ENCODE peak calls at places on chromosomes 4 and X, in nine cellular contexts. L is activated CD4-positive, alpha-beta T cell treated with anti-CD3 and anti-CD28 coated beads, Interleukin-2, amount 50 U/mL, for 1 hour; K is T follicular helper cell; O is lung; Q is GM13977; D is NT2/D1; E is GM23248; C is GM19239; U is activated T-cell treated with anti-CD3 and anti-CD28 coated beads, Interleukin-2, amount 50 U/mL, for 72 hours. G is an unnamed sample.
A peak's percentile ranks its signal among the peaks of the same experiment; 100 is the strongest.

GRCh38 chr4:54941994-54942552 is 183.3 kb downstream of the KDR start:
- DNase-seq in L (peak; percentile 48), K (no peak), O (no peak), Q (no peak), D (no peak), E (no peak), C (no peak), U (peak; percentile 25), G (no peak)

GRCh38 chr4:7929530-7929951 is 10.1 kb downstream of the AFAP1 start:
- DNase-seq in L (no peak), K (no peak), O (peak; percentile 62), Q (no peak), D (no peak), E (no peak), C (no peak), U (no peak), G (no peak)

GRCh38 chr4:19583827-19584569 is 667.7 kb upstream of the SLIT2 start:
- DNase-seq in L (no peak), K (no peak), O (no peak), Q (no peak), D (no peak), E (peak; percentile 76), C (no peak), U (no peak), G (no peak)

GRCh38 chrX:40300286-40300890 is 202.6 kb upstream of the BCOR start:
- DNase-seq in L (no peak), K (no peak), O (no peak), Q (peak; percentile 62), D (no peak), E (no peak), C (no peak), U (peak; percentile 47), G (no peak)

GRCh38 chr4:56183344-56183959 is 203.8 kb downstream of the AASDH start:
- DNase-seq in L (no peak), K (no peak), O (no peak), Q (no peak), D (no peak), E (no peak), C (no peak), U (no peak), G (no peak)

GRCh38 chr4:65670331-65671031 is at the start of gene EPHA5:
- DNase-seq in L (no peak), K (no peak), O (peak; percentile 30), Q (peak; percentile 17), D (peak; percentile 65), E (peak; percentile 68), C (no peak), U (no peak), G (peak; percentile 16)

GRCh38 chr4:55609393-55609821 is 17.4 kb upstream of the PDCL2 start:
- DNase-seq in L (no peak), K (no peak), O (no peak), Q (no peak), D (no peak), E (peak; percentile 85), C (no peak), U (no peak), G (no peak)

GRCh38 chrX:15441464-15441863 is 51.7 kb downstream of the PIR start:
- DNase-seq in L (no peak), K (no peak), O (no peak), Q (no peak), D (no peak), E (no peak), C (no peak), U (no peak), G (no peak)

GRCh38 chr4:63764400-63764799 is 644.9 kb downstream of the TECRL start:
- DNase-seq in L (no peak), K (no peak), O (no peak), Q (no peak), D (no peak), E (no peak), C (no peak), U (no peak), G (no peak)

GRCh38 chr4:173153445-173153844 is 15.2 kb upstream of the GALNT7 start:
- DNase-seq in L (no peak), K (no peak), O (no peak), Q (no peak), D (no peak), E (no peak), C (no peak), U (no peak), G (no peak)

GRCh38 chr4:158870282-158871049 is 101.6 kb downstream of the FNIP2 start:
- DNase-seq in L (no peak), K (no peak), O (no peak), Q (no peak), D (no peak), E (no peak), C (no peak), U (no peak), G (no peak)

GRCh38 chr4:40283968-40284367 is 51.2 kb upstream of the CHRNA9 start:
- DNase-seq in L (peak; percentile 80), K (peak; percentile 85), O (no peak), Q (no peak), D (no peak), E (peak; percentile 49), C (no peak), U (peak; percentile 78), G (peak; percentile 41)

GRCh38 chr4:154743683-154744340 is at the start of gene LRAT:
- DNase-seq in L (peak; percentile 24), K (no peak), O (peak; percentile 71), Q (peak; percentile 50), D (peak; percentile 67), E (peak; percentile 17), C (peak; percentile 29), U (peak; percentile 56), G (peak; percentile 50)

GRCh38 chrX:119181491-119181890 is 53.9 kb upstream of the KIAA1210 start:
- DNase-seq in L (no peak), K (no peak), O (no peak), Q (no peak), D (peak; percentile 9), E (peak; percentile 51), C (no peak), U (no peak), G (no peak)

GRCh38 chr4:127364397-127364796 is 268.4 kb upstream of the INTU start:
- DNase-seq in L (no peak), K (no peak), O (no peak), Q (no peak), D (no peak), E (no peak), C (no peak), U (no peak), G (no peak)

GRCh38 chr4:20370284-20370683 is 118.6 kb downstream of the SLIT2 start:
- DNase-seq in L (no peak), K (no peak), O (no peak), Q (no peak), D (no peak), E (peak; percentile 37), C (no peak), U (no peak), G (no peak)

GRCh38 chr4:177519481-177520270 is 77.4 kb upstream of the AGA start:
- DNase-seq in L (no peak), K (no peak), O (no peak), Q (no peak), D (no peak), E (peak; percentile 5), C (no peak), U (no peak), G (no peak)

GRCh38 chr4:93183589-93183988 is 645.0 kb upstream of the ATOH1 start:
- DNase-seq in L (no peak), K (no peak), O (no peak), Q (no peak), D (no peak), E (no peak), C (no peak), U (no peak), G (no peak)

GRCh38 chrX:130111220-130111934 is 1.1 kb upstream of the ELF4 start:
- DNase-seq in L (no peak), K (no peak), O (no peak), Q (no peak), D (no peak), E (peak; percentile 51), C (no peak), U (no peak), G (no peak)

GRCh38 chr4:54784188-54784671 is 126.5 kb downstream of the KIT start:
- DNase-seq in L (no peak), K (no peak), O (peak; percentile 51), Q (no peak), D (no peak), E (peak; percentile 96), C (no peak), U (no peak), G (peak; percentile 13)

GRCh38 chrX:123884809-123885408 is 25.1 kb downstream of the XIAP start:
- DNase-seq in L (peak; percentile 3), K (no peak), O (peak; percentile 16), Q (peak; percentile 65), D (peak; percentile 6), E (peak; percentile 48), C (no peak), U (peak; percentile 15), G (peak; percentile 26)

GRCh38 chr4:168484626-168485025 is 4.3 kb upstream of the DDX60L start:
- DNase-seq in L (no peak), K (no peak), O (no peak), Q (no peak), D (no peak), E (peak; percentile 91), C (no peak), U (no peak), G (no peak)

GRCh38 chrX:125210146-125210545 is 109.5 kb upstream of the TEX13C start:
- DNase-seq in L (no peak), K (no peak), O (no peak), Q (no peak), D (no peak), E (no peak), C (no peak), U (no peak), G (no peak)

GRCh38 chr4:879730-880079 is 52.4 kb downstream of the GAK start:
- DNase-seq in L (peak; percentile 22), K (no peak), O (no peak), Q (peak; percentile 86), D (no peak), E (no peak), C (no peak), U (peak; percentile 72), G (no peak)

GRCh38 chr4:119477412-119478053 is 151.1 kb downstream of the PDE5A start:
- DNase-seq in L (no peak), K (no peak), O (no peak), Q (no peak), D (no peak), E (peak; percentile 9), C (no peak), U (no peak), G (no peak)

GRCh38 chrX:40581333-40581910 is 652 bp downstream of the ATP6AP2 start:
- DNase-seq in L (peak; percentile 4), K (no peak), O (no peak), Q (peak; percentile 23), D (no peak), E (peak; percentile 57), C (no peak), U (no peak), G (no peak)

GRCh38 chrX:119423631-119424030 is 24.5 kb downstream of the SLC25A43 start:
- DNase-seq in L (no peak), K (no peak), O (no peak), Q (no peak), D (no peak), E (no peak), C (no peak), U (no peak), G (no peak)

GRCh38 chrX:41563881-41564280 is 116.7 kb downstream of the NYX start:
- DNase-seq in L (no peak), K (no peak), O (no peak), Q (no peak), D (no peak), E (no peak), C (no peak), U (no peak), G (no peak)

GRCh38 chr4:113810906-113811305 is 49.4 kb upstream of the CAMK2D start:
- DNase-seq in L (no peak), K (no peak), O (no peak), Q (no peak), D (no peak), E (peak; percentile 80), C (no peak), U (no peak), G (no peak)

GRCh38 chr4:182143822-182144620 is 99.2 kb upstream of the TENM3 start:
- DNase-seq in L (no peak), K (no peak), O (no peak), Q (peak; percentile 51), D (no peak), E (peak; percentile 27), C (no peak), U (no peak), G (no peak)